ENCODE peak calls at places on chromosomes 3 and 15, in six cellular contexts. V, B, A, F, L and Q are unnamed samples.

GRCh38 chr3:159806412-159806811 is 182.2 kb upstream of the IL12A start:
- DNase-seq in F (peak; percentile 59), V (no peak), B (peak; percentile 54), A (no peak), L (no peak), Q (no peak)

GRCh38 chr3:179098388-179099077 is 26.9 kb upstream of the ZMAT3 start:
- DNase-seq in F (peak; percentile 90), B (peak; percentile 82), A (no peak), V (no peak), L (peak; percentile 55), Q (no peak)

GRCh38 chr3:147089286-147089685 is 317.1 kb downstream of the ZIC4 start:
- DNase-seq in V (no peak), F (no peak), B (no peak), A (no peak), L (no peak), Q (no peak)

GRCh38 chr3:42163622-42164244 is 72.6 kb downstream of the TRAK1 start:
- DNase-seq in F (no peak), V (no peak), A (no peak), L (no peak), B (no peak), Q (no peak)

GRCh38 chr3:190222916-190223315 is 99.3 kb downstream of the CLDN1 start:
- DNase-seq in V (no peak), L (no peak), B (no peak), A (no peak), F (no peak), Q (no peak)

GRCh38 chr15:95698230-95698629 is 632.3 kb upstream of the NR2F2 start:
- DNase-seq in B (peak; percentile 35), F (no peak), L (no peak), A (no peak), V (no peak), Q (no peak)

GRCh38 chr3:194983121-194983520 is 287.8 kb downstream of the XXYLT1 start:
- DNase-seq in F (no peak), A (no peak), V (no peak), L (no peak), B (no peak), Q (no peak)

GRCh38 chr3:136818851-136819783 is at the start of gene SLC35G2:
- DNase-seq in V (peak; percentile 86), B (peak; percentile 89), L (peak; percentile 36), A (no peak), F (peak; percentile 85), Q (peak; percentile 61)

GRCh38 chr3:45785626-45786150 is 10.6 kb downstream of the SLC6A20 start:
- DNase-seq in L (no peak), F (no peak), B (no peak), V (no peak), A (no peak), Q (no peak)

GRCh38 chr15:59791646-59792208 is 102.6 kb upstream of the BNIP2 start:
- DNase-seq in F (no peak), L (no peak), V (no peak), B (no peak), A (no peak), Q (no peak)

GRCh38 chr15:62559049-62559733 is 394.1 kb upstream of the C2CD4B start:
- DNase-seq in F (peak; percentile 14), L (no peak), V (no peak), B (peak; percentile 37), A (no peak), Q (no peak)
- H2AK5ac ChIP-seq in F (no peak overlapping the region), L (no peak overlapping the region), V (no peak overlapping the region), B (no peak overlapping the region), A (no peak overlapping the region), Q (no peak overlapping the region)

DNA sequence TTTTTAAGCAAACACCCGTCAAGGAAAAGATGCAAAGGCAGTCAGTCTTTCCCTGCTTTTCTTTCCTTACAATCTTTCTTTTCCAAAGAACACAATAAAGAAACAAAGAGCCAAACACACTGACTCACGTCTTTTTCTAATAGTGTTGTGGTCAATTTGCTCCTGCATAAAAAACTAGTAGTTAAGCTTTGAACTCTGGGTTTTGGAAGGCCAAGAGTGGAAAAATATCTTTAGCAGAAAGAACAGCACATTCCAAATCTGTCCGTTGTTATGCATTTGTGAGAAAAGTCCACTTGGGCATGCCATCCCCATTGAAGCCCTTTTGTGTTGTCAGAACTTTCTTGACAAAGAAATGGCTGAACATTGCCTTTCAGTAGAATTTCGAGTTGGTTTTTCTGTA is 18.2 kb downstream of the COL8A1 start:
- DNase-seq in V (no peak), L (no peak), B (no peak), F (no peak), A (no peak), Q (no peak)
- H4K91ac ChIP-seq in V (no peak overlapping the region), L (no peak overlapping the region), B (no peak overlapping the region), F (no peak overlapping the region), A (no peak overlapping the region), Q (no peak overlapping the region)

GRCh38 chr15:33048255-33048654 is 146.3 kb downstream of the FMN1 start:
- DNase-seq in A (no peak), L (no peak), F (no peak), V (no peak), B (no peak), Q (peak; percentile 36)
- H3K9me3 ChIP-seq in A (peaks cover 45% of the 10 kb centered on the region), L (peaks cover 22% of the 10 kb centered on the region), F (peaks cover 21% of the 10 kb centered on the region), V (peaks cover 26% of the 10 kb centered on the region), B (peaks cover 6% of the 10 kb centered on the region), Q (peaks cover 5% of the 10 kb centered on the region)

GRCh38 chr15:99985878-99986277 is 252.6 kb upstream of the LYSMD4 start:
- DNase-seq in F (no peak), L (no peak), B (no peak), V (no peak), A (no peak), Q (no peak)
- H2AK5ac ChIP-seq in F (no peak overlapping the region), L (no peak overlapping the region), B (no peak overlapping the region), V (no peak overlapping the region), A (peak overlapping the region; percentile 61), Q (peak overlapping the region; percentile 38)

DNA sequence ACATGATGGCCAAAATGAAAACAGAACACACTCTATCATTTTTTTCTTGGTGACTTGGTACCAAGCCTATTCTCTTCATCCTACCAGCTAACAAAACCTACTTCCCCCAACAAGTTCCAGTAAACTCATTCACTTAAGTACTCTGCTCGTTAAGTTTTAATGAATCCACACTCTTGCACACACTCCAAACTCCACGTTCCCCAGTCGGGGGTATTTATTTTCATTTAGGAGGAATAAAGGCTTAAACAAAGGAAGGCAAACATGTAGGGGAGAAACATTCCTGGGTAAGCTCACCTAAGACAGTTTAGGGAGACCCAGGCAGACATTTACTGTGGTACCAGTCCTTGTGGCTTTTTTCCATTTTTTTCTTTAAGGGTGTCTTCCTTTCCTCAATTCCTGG is 117.5 kb upstream of the C15orf61 start:
- DNase-seq in V (no peak), L (no peak), B (no peak), F (no peak), A (no peak), Q (no peak)
- H4K91ac ChIP-seq in V (no peak overlapping the region), L (no peak overlapping the region), B (no peak overlapping the region), F (no peak overlapping the region), A (no peak overlapping the region), Q (no peak overlapping the region)

GRCh38 chr3:135143474-135143873 is 348.4 kb downstream of the EPHB1 start:
- DNase-seq in B (no peak), A (no peak), F (no peak), V (no peak), L (no peak), Q (no peak)

GRCh38 chr3:135150282-135150681 is 355.2 kb downstream of the EPHB1 start:
- DNase-seq in V (no peak), A (no peak), F (no peak), L (no peak), B (no peak), Q (no peak)

GRCh38 chr3:135145581-135145980 is 350.5 kb downstream of the EPHB1 start:
- DNase-seq in B (no peak), L (no peak), F (no peak), V (no peak), A (no peak), Q (no peak)

GRCh38 chr3:135147657-135148056 is 352.6 kb downstream of the EPHB1 start:
- DNase-seq in V (no peak), F (no peak), B (no peak), L (no peak), A (no peak), Q (no peak)

DNA sequence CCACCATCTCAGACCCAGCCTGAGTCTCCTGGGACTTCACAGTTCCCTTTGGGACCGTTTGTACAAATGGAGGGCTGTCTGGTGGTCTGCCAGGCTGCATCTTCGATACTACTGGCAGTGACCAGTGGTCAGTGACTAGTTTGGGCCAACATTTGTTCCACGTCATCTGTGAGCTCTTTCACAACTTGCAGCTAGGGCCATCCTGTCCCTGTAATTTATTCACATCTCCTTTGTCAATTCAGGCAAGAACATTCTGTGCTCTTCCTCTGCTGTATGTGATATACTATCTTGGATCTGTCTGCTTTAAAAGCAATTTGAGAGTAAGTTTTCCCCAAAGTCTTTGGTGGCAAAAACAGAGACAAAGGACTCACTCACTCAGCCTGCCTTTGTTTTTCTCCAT is 353.4 kb downstream of the EPHB1 start:
- DNase-seq in F (no peak), L (no peak), B (no peak), V (no peak), A (no peak), Q (no peak)
- H3K9me3 ChIP-seq in F (no peaks in the 10 kb centered on the region), L (no peaks in the 10 kb centered on the region), B (no peaks in the 10 kb centered on the region), V (no peaks in the 10 kb centered on the region), A (no peaks in the 10 kb centered on the region), Q (no peaks in the 10 kb centered on the region)

GRCh38 chr15:40088929-40089755 is 19.5 kb downstream of the BMF start:
- DNase-seq in A (no peak), V (peak; percentile 78), F (no peak), L (no peak), B (peak; percentile 29), Q (no peak)
- H2AK5ac ChIP-seq in A (no peak overlapping the region), V (no peak overlapping the region), F (peak overlapping the region; percentile 99), L (peak overlapping the region; percentile 82), B (peak overlapping the region; percentile 91), Q (no peak overlapping the region)

GRCh38 chr15:79184465-79184892 is 93.9 kb upstream of the RASGRF1 start:
- DNase-seq in V (peak; percentile 83), A (no peak), B (peak; percentile 55), F (peak; percentile 61), L (peak; percentile 86), Q (peak; percentile 75)
- H4K91ac ChIP-seq in V (no peak overlapping the region), A (no peak overlapping the region), B (no peak overlapping the region), F (no peak overlapping the region), L (no peak overlapping the region), Q (no peak overlapping the region)